ENCODE peak calls at places on chromosomes 16 and 17, in seven cellular contexts. N is effector CD8-positive, alpha-beta T cell; T is activated CD8-positive, alpha-beta memory T cell treated with anti-CD3 and anti-CD28 coated beads for 1 hour; H is mesendoderm; U is A549; A is stimulated activated CD4-positive, alpha-beta T cell treated with anti-CD3 and anti-CD28 coated beads, Interleukin-4, amount 100 ng/mL, for 24 hours; J is astrocyte of the cerebellum. Y is an unnamed sample.

GRCh38 chr16:75572859-75573542 is 6.8 kb downstream of the GABARAPL2 start:
- DNase-seq in H (no peak), T (no peak), J (no peak), A (no peak), N (no peak), U (no peak), Y (no peak)

GRCh38 chr17:38342886-38343607 is 709 bp downstream of the GPR179 start:
- DNase-seq in J (no peak), T (no peak), A (no peak), H (no peak), N (no peak), U (no peak), Y (no peak)

GRCh38 chr17:57195790-57196460 is 60.4 kb upstream of the MSI2 start:
- DNase-seq in J (no peak), U (no peak), N (no peak), A (no peak), H (no peak), T (no peak), Y (no peak)

GRCh38 chr16:70808371-70808770 is 7.4 kb upstream of the VAC14 start:
- DNase-seq in T (no peak), U (no peak), N (no peak), H (no peak), A (no peak), J (no peak), Y (no peak)

GRCh38 chr16:69036399-69037091 is 68.9 kb upstream of the HAS3 start:
- DNase-seq in N (no peak), J (no peak), T (no peak), U (no peak), A (no peak), H (no peak), Y (no peak)

GRCh38 chr17:21688293-21688949 is 3.9 kb upstream of the KCNJ18 start:
- DNase-seq in J (no peak), T (no peak), H (no peak), U (no peak), A (no peak), N (no peak), Y (no peak)

GRCh38 chr16:23466162-23466885 is 13.3 kb upstream of the COG7 start:
- DNase-seq in A (no peak), T (no peak), N (no peak), U (peak), J (no peak), H (no peak), Y (no peak)

GRCh38 chr16:1850981-1851380 is 21.0 kb downstream of the MEIOB start:
- DNase-seq in A (no peak), U (no peak), H (no peak), N (no peak), T (no peak), J (no peak), Y (no peak)

GRCh38 chr17:8555062-8555461 is 75.5 kb downstream of the MYH10 start:
- DNase-seq in H (no peak), U (no peak), J (no peak), A (no peak), N (no peak), T (no peak), Y (no peak)

GRCh38 chr17:79041723-79042420 is 17.9 kb downstream of the C1QTNF1 start:
- DNase-seq in H (no peak), A (no peak), J (no peak), N (no peak), T (no peak), U (no peak), Y (no peak)

GRCh38 chr16:64282181-64282580 is 839.7 kb downstream of the CDH11 start:
- DNase-seq in N (no peak), J (no peak), T (no peak), H (no peak), A (no peak), U (no peak), Y (no peak)